ENCODE peak calls at places on chromosomes 11 and 22, in seven cellular contexts. F is HEK293T, R is mucosa of descending colon, V is fibroblast of lung, T is NCI-H1092 treated with DMSO at 0.1 percent for 48 hours, Y is iPS-NIHi11, K is ureter. S is an unnamed sample.

GRCh38 chr11:62506413-62506940 is 40.1 kb downstream of the AHNAK start:
- DNase-seq in Y (no peak), V (no peak), R (no peak), K (no peak), T (no peak), F (no peak), S (no peak)

GRCh38 chr11:18384157-18384641 is 10.2 kb upstream of the LDHA start:
- DNase-seq in V (peak), K (peak), Y (peak), T (no peak), R (peak), F (peak), S (peak)

GRCh38 chr22:42907404-42908081 is 50.5 kb upstream of the ARFGAP3 start:
- DNase-seq in F (no peak), R (no peak), V (no peak), Y (no peak), T (no peak), K (no peak), S (no peak)

GRCh38 chr22:50577987-50578775 is at the start of gene CPT1B:
- DNase-seq in K (no peak), F (no peak), Y (peak), V (peak), T (no peak), R (no peak), S (peak)

GRCh38 chr11:74278721-74279148 is 32.7 kb downstream of the P4HA3 start:
- DNase-seq in Y (no peak), F (no peak), K (peak), T (no peak), R (no peak), V (peak), S (peak)

GRCh38 chr22:25564979-25565677 is 653 bp downstream of the GRK3 start:
- DNase-seq in F (no peak), K (no peak), T (peak), Y (peak), V (no peak), R (peak), S (no peak)

GRCh38 chr11:70901951-70902521 is 350.3 kb downstream of the SHANK2 start:
- DNase-seq in V (no peak), F (no peak), R (no peak), K (no peak), Y (no peak), T (no peak), S (no peak)

GRCh38 chr11:125256471-125257010 is 92.0 kb downstream of the PKNOX2 start:
- DNase-seq in V (no peak), Y (no peak), T (no peak), K (no peak), F (no peak), R (no peak), S (no peak)

GRCh38 chr11:70671083-70671482 is 272.8 kb downstream of the CTTN start:
- DNase-seq in F (no peak), K (no peak), R (no peak), Y (peak), T (no peak), V (no peak), S (no peak)

GRCh38 chr11:67664213-67664585 is 10.2 kb downstream of the ALDH3B2 start:
- DNase-seq in T (no peak), K (no peak), F (no peak), Y (no peak), V (no peak), R (no peak), S (no peak)

GRCh38 chr11:89293966-89294679 is 116.4 kb downstream of the TYR start:
- DNase-seq in K (no peak), R (no peak), F (no peak), T (no peak), V (peak), Y (peak), S (no peak)

GRCh38 chr22:41334951-41335635 is 33.8 kb downstream of the ZC3H7B start:
- DNase-seq in K (no peak), F (no peak), V (no peak), T (no peak), Y (no peak), R (peak), S (no peak)

GRCh38 chr11:129280027-129280811 is 88.1 kb upstream of the ARHGAP32 start:
- DNase-seq in K (no peak), V (peak), F (no peak), T (peak), R (no peak), Y (no peak), S (no peak)

S was measured in Peyer's patch.